ENCODE peak calls at places on chromosomes 6 and 20, in five cellular contexts. N is CD4-positive, alpha-beta T cell; H is mucosa of descending colon; S is GM20000; I is LNCaP clone FGC. B is an unnamed sample.

GRCh38 chr6:38750968-38751615 is 36.0 kb downstream of the DNAH8 start:
- DNase-seq in I (no peak), S (no peak), H (no peak), N (no peak), B (no peak)

GRCh38 chr6:47733879-47734558 is 35.6 kb downstream of the ADGRF4 start:
- DNase-seq in H (no peak), I (peak; percentile 37), S (peak; percentile 23), N (no peak), B (no peak)

GRCh38 chr6:137882225-137882961 is 15.3 kb downstream of the TNFAIP3 start:
- DNase-seq in H (no peak), N (no peak), S (no peak), I (no peak), B (no peak)

GRCh38 chr6:17877196-17877889 is 110.1 kb downstream of the KIF13A start:
- DNase-seq in N (no peak), I (no peak), S (no peak), H (no peak), B (peak; percentile 44)

GRCh38 chr6:90494067-90494773 is 92.7 kb downstream of the MAP3K7 start:
- DNase-seq in N (no peak), I (no peak), H (no peak), S (no peak), B (no peak)

GRCh38 chr6:151847064-151847463 is 39.6 kb downstream of the ESR1 start:
- DNase-seq in N (no peak), S (no peak), H (no peak), I (peak; percentile 14), B (no peak)

GRCh38 chr6:22613695-22614094 is 44.3 kb downstream of the HDGFL1 start:
- DNase-seq in S (no peak), N (no peak), I (no peak), H (no peak), B (peak; percentile 92)

GRCh38 chr20:34069341-34070078 is 42.5 kb downstream of the EIF2S2 start:
- DNase-seq in H (peak; percentile 77), I (peak; percentile 76), S (peak; percentile 72), N (peak; percentile 39), B (peak; percentile 69)

GRCh38 chr6:7467007-7467897 is 74.2 kb upstream of the DSP start:
- DNase-seq in N (no peak), I (no peak), H (peak; percentile 43), S (no peak), B (no peak)

GRCh38 chr20:52402514-52402913 is 210.9 kb upstream of the ZFP64 start:
- DNase-seq in I (no peak), S (no peak), N (no peak), H (no peak), B (no peak)

GRCh38 chr6:15023448-15023847 is 222.4 kb upstream of the JARID2 start:
- DNase-seq in N (no peak), I (no peak), H (no peak), S (peak; percentile 70), B (no peak)

GRCh38 chr20:47676219-47676721 is 109.0 kb downstream of the SULF2 start:
- DNase-seq in H (no peak), S (no peak), I (no peak), N (no peak), B (no peak)

GRCh38 chr6:111057074-111057752 is 30.1 kb upstream of the SLC16A10 start:
- DNase-seq in S (peak; percentile 44), I (peak; percentile 38), N (no peak), H (no peak), B (peak; percentile 11)

GRCh38 chr6:138805431-138805830 is 9.5 kb downstream of the ECT2L start:
- DNase-seq in H (no peak), N (no peak), S (no peak), I (no peak), B (peak; percentile 60)

GRCh38 chr6:84459401-84459800 is 232.0 kb upstream of the CEP162 start:
- DNase-seq in N (no peak), S (no peak), H (no peak), I (no peak), B (no peak)

GRCh38 chr6:84033523-84034451 is at the start of gene MRAP2:
- DNase-seq in I (no peak), H (peak; percentile 75), S (peak; percentile 61), N (no peak), B (no peak)

GRCh38 chr6:130373992-130374391 is 8.2 kb downstream of the TMEM200A start:
- DNase-seq in N (no peak), S (no peak), H (no peak), I (no peak), B (no peak)

GRCh38 chr6:89999154-89999553 is 104.9 kb downstream of the GJA10 start:
- DNase-seq in S (no peak), I (no peak), H (peak; percentile 82), N (no peak), B (no peak)

GRCh38 chr6:90502381-90502780 is 84.5 kb downstream of the MAP3K7 start:
- DNase-seq in H (no peak), I (no peak), N (no peak), S (no peak), B (no peak)

GRCh38 chr6:34656378-34657036 is 40.1 kb downstream of the ILRUN start:
- DNase-seq in H (no peak), I (peak; percentile 81), S (peak; percentile 63), N (peak; percentile 6), B (peak; percentile 61)

GRCh38 chr6:21396313-21396712 is 197.2 kb upstream of the SOX4 start:
- DNase-seq in H (no peak), I (no peak), N (no peak), S (no peak), B (no peak)

GRCh38 chr6:123925360-123925759 is 121.7 kb downstream of the NKAIN2 start:
- DNase-seq in H (no peak), S (peak; percentile 16), N (no peak), I (no peak), B (no peak)

GRCh38 chr6:30821862-30822784 is 62.2 kb upstream of the DDR1 start:
- DNase-seq in S (peak; percentile 61), N (no peak), I (no peak), H (no peak), B (no peak)

GRCh38 chr6:33978593-33979150 is 167.2 kb downstream of the GRM4 start:
- DNase-seq in N (no peak), H (peak; percentile 33), I (no peak), S (no peak), B (no peak)

GRCh38 chr6:129860901-129861665 is at the start of gene TMEM244:
- DNase-seq in S (no peak), I (no peak), N (no peak), H (no peak), B (no peak)

GRCh38 chr20:46132705-46133120 is 14.6 kb downstream of the CD40 start:
- DNase-seq in H (peak; percentile 71), I (no peak), S (peak; percentile 78), N (peak; percentile 32), B (peak; percentile 8)

GRCh38 chr6:43052842-43053544 is 658 bp downstream of the CUL7 start:
- DNase-seq in N (no peak), S (peak; percentile 41), H (peak; percentile 62), I (no peak), B (no peak)

GRCh38 chr6:2909718-2910117 is 6.6 kb upstream of the SERPINB9 start:
- DNase-seq in H (no peak), I (no peak), N (no peak), S (no peak), B (no peak)

GRCh38 chr20:46408281-46408731 is 1.9 kb upstream of the ELMO2 start:
- DNase-seq in I (no peak), S (no peak), N (no peak), H (no peak), B (no peak)

GRCh38 chr20:48932375-48932941 is 10.9 kb downstream of the ARFGEF2 start:
- DNase-seq in S (no peak), I (no peak), H (no peak), N (no peak), B (no peak)

GRCh38 chr6:130515306-130515705 is 149.5 kb downstream of the TMEM200A start:
- DNase-seq in S (no peak), N (no peak), I (no peak), H (no peak), B (no peak)

GRCh38 chr20:47479506-47479905 is 22.2 kb upstream of the NCOA3 start:
- DNase-seq in H (no peak), N (no peak), I (no peak), S (no peak), B (no peak)

GRCh38 chr6:100447900-100448700 is 16.6 kb downstream of the SIM1 start:
- DNase-seq in H (no peak), N (no peak), S (no peak), I (no peak), B (no peak)

GRCh38 chr6:130098317-130098716 is 79.9 kb downstream of the L3MBTL3 start:
- DNase-seq in S (no peak), H (no peak), I (no peak), N (no peak), B (no peak)

GRCh38 chr6:108250240-108250866 is 10.5 kb downstream of the SNX3 start:
- DNase-seq in N (no peak), I (no peak), H (no peak), S (peak; percentile 6), B (no peak)

GRCh38 chr20:41411458-41411857 is 44.8 kb upstream of the EMILIN3 start:
- DNase-seq in H (no peak), N (no peak), I (no peak), S (no peak), B (no peak)
- TF ChIP-seq CTCF in H (no peak), N (peak; percentile 50), I (peak; percentile 23), S (no peak), B (peak; percentile 55)

GRCh38 chr20:63153254-63154221 is 62.4 kb downstream of the YTHDF1 start:
- DNase-seq in H (no peak), N (no peak), I (no peak), S (no peak), B (no peak)
- TF ChIP-seq CTCF in H (no peak), N (no peak), I (no peak), S (no peak), B (no peak)

GRCh38 chr6:125779924-125780539 is 10.7 kb upstream of the NCOA7 start:
- DNase-seq in H (peak; percentile 89), N (peak; percentile 76), S (peak; percentile 89), I (peak; percentile 82), B (peak; percentile 79)

GRCh38 chr6:125784365-125784764 is 6.4 kb upstream of the NCOA7 start:
- DNase-seq in N (no peak), H (no peak), I (no peak), S (no peak), B (no peak)

GRCh38 chr6:125780540-125781306 is 10.0 kb upstream of the NCOA7 start:
- DNase-seq in I (no peak), H (peak; percentile 69), N (peak; percentile 40), S (peak; percentile 63), B (no peak)

DNA sequence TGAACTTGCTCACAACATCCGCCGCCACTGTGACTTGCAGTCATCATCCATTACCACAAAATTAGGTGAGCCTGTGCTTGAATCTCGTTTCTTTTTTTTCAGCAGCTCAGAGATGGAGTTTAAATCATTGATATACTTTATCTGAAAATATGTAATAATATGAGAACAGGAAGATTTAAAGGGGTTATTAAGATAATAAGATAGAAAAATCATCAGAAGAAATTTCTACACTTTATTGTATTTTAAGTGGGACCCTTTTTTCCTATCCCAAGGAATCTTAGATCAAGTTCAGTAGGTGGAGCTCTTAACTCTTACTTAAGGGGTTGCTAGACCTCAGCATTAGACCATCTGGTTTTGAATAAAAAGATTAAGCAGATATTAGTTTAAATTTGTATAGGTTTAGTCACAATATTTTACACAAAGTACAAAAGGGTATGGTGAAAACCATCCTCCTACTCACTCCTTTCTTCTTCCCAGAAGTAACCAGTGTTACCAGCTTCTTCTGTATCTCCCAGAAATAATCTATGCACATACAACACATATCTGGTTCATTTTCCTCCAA is 9.4 kb upstream of the NCOA7 start:
- DNase-seq in H (no peak), S (peak; percentile 49), I (no peak), N (peak; percentile 49), B (no peak)
- TF ChIP-seq CTCF in H (no peak), S (peak; percentile 13), I (peak; percentile 29), N (no peak), B (peak; percentile 23)

GRCh38 chr20:12057778-12058177 is 140.1 kb downstream of the BTBD3 start:
- DNase-seq in H (no peak), N (no peak), S (no peak), I (no peak), B (no peak)
- TF ChIP-seq CTCF in H (no peak), N (no peak), S (no peak), I (no peak), B (no peak)

B was measured in AG04450.